ENCODE peak calls at places on chromosomes 6 and 20, in six cellular contexts. Y is H9, O is IMR-90, C is mesendoderm, K is mesenchymal stem cell, Z is H1. R is an unnamed sample.

GRCh38 chr6:52966101-52966500 is 29.0 kb downstream of the GSTA4 start:
- DNase-seq in Y (no peak), O (no peak), C (no peak), K (no peak), Z (no peak), R (no peak)

GRCh38 chr6:72182337-72183246 is 296.2 kb downstream of the RIMS1 start:
- DNase-seq in Y (peak; percentile 79), O (peak; percentile 24), C (peak; percentile 81), K (peak; percentile 33), Z (peak; percentile 75), R (peak; percentile 58)

GRCh38 chr20:10671221-10671849 is 2.5 kb downstream of the JAG1 start:
- DNase-seq in Y (peak; percentile 77), O (peak; percentile 94), C (peak; percentile 85), K (peak; percentile 92), Z (peak; percentile 69), R (no peak)

GRCh38 chr6:98041921-98042320 is 758.9 kb upstream of the MMS22L start:
- DNase-seq in Y (no peak), O (no peak), C (peak; percentile 53), K (no peak), Z (no peak), R (no peak)

GRCh38 chr6:166443166-166443565 is 60.4 kb upstream of the MPC1 start:
- DNase-seq in Y (no peak), O (no peak), C (no peak), K (no peak), Z (no peak), R (no peak)

GRCh38 chr6:15365273-15365687 is 119.4 kb downstream of the JARID2 start:
- DNase-seq in Y (peak; percentile 46), O (peak; percentile 84), C (no peak), K (peak; percentile 87), Z (no peak), R (peak; percentile 27)

GRCh38 chr6:118708055-118708454 is 56.7 kb upstream of the CEP85L start:
- DNase-seq in Y (no peak), O (peak; percentile 54), C (peak; percentile 3), K (peak; percentile 56), Z (no peak), R (no peak)

GRCh38 chr6:152380351-152380767 is 256.8 kb downstream of the SYNE1 start:
- DNase-seq in Y (no peak), O (peak; percentile 74), C (peak; percentile 51), K (peak; percentile 91), Z (no peak), R (no peak)

GRCh38 chr20:25257756-25258462 is 10.0 kb downstream of the PYGB start:
- DNase-seq in Y (peak; percentile 20), O (no peak), C (no peak), K (no peak), Z (no peak), R (no peak)

GRCh38 chr6:73691512-73691911 is 4.5 kb upstream of the CD109 start:
- DNase-seq in Y (no peak), O (peak; percentile 55), C (no peak), K (peak; percentile 31), Z (no peak), R (no peak)

GRCh38 chr6:167510648-167511047 is 185.8 kb downstream of the TTLL2 start:
- DNase-seq in Y (no peak), O (no peak), C (no peak), K (no peak), Z (no peak), R (no peak)

GRCh38 chr20:10660661-10661060 is 13.1 kb downstream of the JAG1 start:
- DNase-seq in Y (no peak), O (no peak), C (peak; percentile 57), K (peak; percentile 35), Z (no peak), R (no peak)

GRCh38 chr6:110414669-110415296 is 592 bp downstream of the DDO start:
- DNase-seq in Y (no peak), O (no peak), C (no peak), K (no peak), Z (no peak), R (no peak)

GRCh38 chr20:62728028-62728780 is 19.6 kb downstream of the NTSR1 start:
- DNase-seq in Y (no peak), O (no peak), C (no peak), K (no peak), Z (no peak), R (no peak)

GRCh38 chr6:144063744-144064401 is 31.5 kb downstream of the SF3B5 start:
- DNase-seq in Y (peak; percentile 82), O (no peak), C (peak; percentile 78), K (peak; percentile 56), Z (peak; percentile 79), R (peak; percentile 74)

GRCh38 chr20:61737346-61737745 is 328.3 kb downstream of the TAF4 start:
- DNase-seq in Y (no peak), O (no peak), C (no peak), K (no peak), Z (no peak), R (no peak)

GRCh38 chr6:163694988-163695942 is 280.7 kb downstream of the QKI start:
- DNase-seq in Y (no peak), O (no peak), C (no peak), K (peak; percentile 22), Z (no peak), R (no peak)

GRCh38 chr6:24078200-24078599 is 47.8 kb upstream of the NRSN1 start:
- DNase-seq in Y (no peak), O (no peak), C (no peak), K (no peak), Z (no peak), R (no peak)

GRCh38 chr6:7138921-7139358 is 31.2 kb downstream of the RREB1 start:
- DNase-seq in Y (peak; percentile 64), O (no peak), C (peak; percentile 93), K (no peak), Z (no peak), R (no peak)

GRCh38 chr20:63835031-63835858 is 4.2 kb upstream of the ZBTB46 start:
- DNase-seq in Y (peak; percentile 97), O (peak; percentile 99), C (peak; percentile 99), K (peak; percentile 98), Z (peak; percentile 88), R (peak; percentile 92)

DNA sequence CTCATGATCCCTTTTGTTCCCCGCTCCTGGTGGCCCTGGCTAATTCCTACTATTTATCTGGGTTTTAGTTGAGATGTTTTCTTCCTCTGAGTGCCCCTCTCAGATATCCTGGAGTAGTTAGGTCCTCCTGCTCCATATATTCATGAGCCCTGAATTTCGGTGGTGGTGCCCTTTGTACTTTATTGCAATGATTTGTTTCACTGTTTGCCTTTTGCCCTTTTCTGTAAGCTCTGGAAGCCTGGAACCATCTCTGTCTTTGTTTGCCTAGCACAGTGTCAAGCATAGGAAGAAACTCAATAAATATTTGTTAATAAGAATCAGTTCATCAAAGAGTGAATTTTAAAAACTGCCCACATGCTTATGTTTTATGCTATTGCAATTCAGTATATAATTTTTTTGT is 144.9 kb downstream of the DNAH8 start:
- DNase-seq in Y (no peak), O (no peak), C (no peak), K (no peak), Z (no peak), R (no peak)
- H3K23ac ChIP-seq in Y (no peak overlapping the region), O (no peak overlapping the region), C (no peak overlapping the region), K (no peak overlapping the region), Z (no peak overlapping the region), R (no peak overlapping the region)

GRCh38 chr6:158852312-158853071 is 33.3 kb upstream of the EZR start:
- DNase-seq in Y (no peak), O (no peak), C (no peak), K (no peak), Z (no peak), R (no peak)
- H3K23ac ChIP-seq in Y (peak overlapping the region; percentile 53), O (peak overlapping the region; percentile 58), C (peak overlapping the region; percentile 11), K (no peak overlapping the region), Z (peak overlapping the region; percentile 15), R (no peak overlapping the region)

GRCh38 chr20:17654649-17655285 is 27.3 kb downstream of the RRBP1 start:
- DNase-seq in Y (peak; percentile 65), O (peak; percentile 52), C (peak; percentile 89), K (peak; percentile 62), Z (peak; percentile 85), R (peak; percentile 49)
- H3K23ac ChIP-seq in Y (no peak overlapping the region), O (peak overlapping the region; percentile 27), C (no peak overlapping the region), K (no peak overlapping the region), Z (no peak overlapping the region), R (no peak overlapping the region)

GRCh38 chr6:36984581-36985383 is 1.2 kb downstream of the MTCH1 start:
- DNase-seq in Y (peak; percentile 79), O (peak; percentile 87), C (peak; percentile 92), K (peak; percentile 87), Z (peak; percentile 67), R (peak; percentile 38)
- H3K23ac ChIP-seq in Y (no peak overlapping the region), O (peak overlapping the region; percentile 93), C (no peak overlapping the region), K (no peak overlapping the region), Z (no peak overlapping the region), R (no peak overlapping the region)

R was measured in neuronal stem cell.